ENCODE peak calls at places on chromosomes 7 and 10, in six cellular contexts. One of them, this sample, is unnamed.

GRCh38 chr10:58017719-58018367 is 249.9 kb downstream of the IPMK start:
- DNase-seq in colonic mucosa: no peak
- DNase-seq in dorsolateral prefrontal cortex: no peak
- DNase-seq in adrenal gland: peak
- DNase-seq in fibroblast of lung: peak
- DNase-seq in tibial nerve: no peak
- DNase-seq in this sample: peak

GRCh38 chr7:29921404-29922010 is 68.1 kb downstream of the SCRN1 start:
- DNase-seq in colonic mucosa: peak
- DNase-seq in dorsolateral prefrontal cortex: no peak
- DNase-seq in adrenal gland: peak
- DNase-seq in fibroblast of lung: peak
- DNase-seq in tibial nerve: peak
- DNase-seq in this sample: peak

GRCh38 chr7:137727413-137727812 is 119.4 kb downstream of the DGKI start:
- DNase-seq in colonic mucosa: no peak
- DNase-seq in dorsolateral prefrontal cortex: no peak
- DNase-seq in adrenal gland: no peak
- DNase-seq in fibroblast of lung: no peak
- DNase-seq in tibial nerve: no peak
- DNase-seq in this sample: no peak

GRCh38 chr7:105680505-105681187 is 99.4 kb upstream of the EFCAB10 start:
- DNase-seq in colonic mucosa: peak
- DNase-seq in dorsolateral prefrontal cortex: no peak
- DNase-seq in adrenal gland: no peak
- DNase-seq in fibroblast of lung: no peak
- DNase-seq in tibial nerve: peak
- DNase-seq in this sample: no peak

GRCh38 chr10:91713471-91714072 is 80.7 kb upstream of the PPP1R3C start:
- DNase-seq in colonic mucosa: no peak
- DNase-seq in dorsolateral prefrontal cortex: no peak
- DNase-seq in adrenal gland: no peak
- DNase-seq in fibroblast of lung: no peak
- DNase-seq in tibial nerve: no peak
- DNase-seq in this sample: no peak

GRCh38 chr10:30219977-30220751 is 128.9 kb downstream of the MTPAP start:
- DNase-seq in colonic mucosa: no peak
- DNase-seq in dorsolateral prefrontal cortex: no peak
- DNase-seq in adrenal gland: no peak
- DNase-seq in fibroblast of lung: peak
- DNase-seq in tibial nerve: peak
- DNase-seq in this sample: peak

GRCh38 chr10:60029441-60029840 is 123.1 kb upstream of the CCDC6 start:
- DNase-seq in colonic mucosa: no peak
- DNase-seq in dorsolateral prefrontal cortex: no peak
- DNase-seq in adrenal gland: no peak
- DNase-seq in fibroblast of lung: no peak
- DNase-seq in tibial nerve: no peak
- DNase-seq in this sample: no peak

GRCh38 chr7:106610996-106611886 is 49.7 kb downstream of the CCDC71L start:
- DNase-seq in colonic mucosa: no peak
- DNase-seq in dorsolateral prefrontal cortex: no peak
- DNase-seq in adrenal gland: no peak
- DNase-seq in fibroblast of lung: peak
- DNase-seq in tibial nerve: no peak
- DNase-seq in this sample: no peak

GRCh38 chr10:95441547-95441923 is 119.6 kb downstream of the SORBS1 start:
- DNase-seq in colonic mucosa: no peak
- DNase-seq in dorsolateral prefrontal cortex: no peak
- DNase-seq in adrenal gland: no peak
- DNase-seq in fibroblast of lung: no peak
- DNase-seq in tibial nerve: no peak
- DNase-seq in this sample: no peak

GRCh38 chr7:78768859-78769258 is 684.6 kb downstream of the MAGI2 start:
- DNase-seq in colonic mucosa: no peak
- DNase-seq in dorsolateral prefrontal cortex: peak
- DNase-seq in adrenal gland: no peak
- DNase-seq in fibroblast of lung: no peak
- DNase-seq in tibial nerve: no peak
- DNase-seq in this sample: no peak

GRCh38 chr7:157495594-157495993 is 158.8 kb downstream of the DNAJB6 start:
- DNase-seq in colonic mucosa: no peak
- DNase-seq in dorsolateral prefrontal cortex: no peak
- DNase-seq in adrenal gland: no peak
- DNase-seq in fibroblast of lung: no peak
- DNase-seq in tibial nerve: no peak
- DNase-seq in this sample: no peak

GRCh38 chr7:70042533-70042932 is 444.3 kb downstream of the AUTS2 start:
- DNase-seq in colonic mucosa: no peak
- DNase-seq in dorsolateral prefrontal cortex: no peak
- DNase-seq in adrenal gland: no peak
- DNase-seq in fibroblast of lung: peak
- DNase-seq in tibial nerve: no peak
- DNase-seq in this sample: no peak

GRCh38 chr10:87918254-87918859 is 54.9 kb downstream of the PTEN start:
- DNase-seq in colonic mucosa: no peak
- DNase-seq in dorsolateral prefrontal cortex: no peak
- DNase-seq in adrenal gland: no peak
- DNase-seq in fibroblast of lung: no peak
- DNase-seq in tibial nerve: no peak
- DNase-seq in this sample: no peak

GRCh38 chr10:77416327-77417135 is 221.1 kb downstream of the KCNMA1 start:
- DNase-seq in colonic mucosa: no peak
- DNase-seq in dorsolateral prefrontal cortex: no peak
- DNase-seq in adrenal gland: no peak
- DNase-seq in fibroblast of lung: peak
- DNase-seq in tibial nerve: no peak
- DNase-seq in this sample: peak

GRCh38 chr10:44051584-44052385 is 333.1 kb downstream of the CXCL12 start:
- DNase-seq in colonic mucosa: no peak
- DNase-seq in dorsolateral prefrontal cortex: no peak
- DNase-seq in adrenal gland: peak
- DNase-seq in fibroblast of lung: peak
- DNase-seq in tibial nerve: no peak
- DNase-seq in this sample: peak

GRCh38 chr10:76155961-76156360 is 724.5 kb downstream of the LRMDA start:
- DNase-seq in colonic mucosa: no peak
- DNase-seq in dorsolateral prefrontal cortex: no peak
- DNase-seq in adrenal gland: no peak
- DNase-seq in fibroblast of lung: no peak
- DNase-seq in tibial nerve: no peak
- DNase-seq in this sample: no peak

GRCh38 chr7:44048031-44048795 is 3.7 kb downstream of the DBNL start:
- DNase-seq in colonic mucosa: no peak
- DNase-seq in dorsolateral prefrontal cortex: no peak
- DNase-seq in adrenal gland: no peak
- DNase-seq in fibroblast of lung: no peak
- DNase-seq in tibial nerve: no peak
- DNase-seq in this sample: no peak

GRCh38 chr10:1903982-1904381 is 166.7 kb upstream of the ADARB2 start:
- DNase-seq in colonic mucosa: no peak
- DNase-seq in dorsolateral prefrontal cortex: no peak
- DNase-seq in adrenal gland: no peak
- DNase-seq in fibroblast of lung: no peak
- DNase-seq in tibial nerve: no peak
- DNase-seq in this sample: no peak

GRCh38 chr7:122518488-122518887 is 180.4 kb downstream of the RNF133 start:
- DNase-seq in colonic mucosa: no peak
- DNase-seq in dorsolateral prefrontal cortex: no peak
- DNase-seq in adrenal gland: no peak
- DNase-seq in fibroblast of lung: no peak
- DNase-seq in tibial nerve: no peak
- DNase-seq in this sample: no peak

GRCh38 chr7:29343379-29343778 is 148.8 kb downstream of the CHN2 start:
- DNase-seq in colonic mucosa: no peak
- DNase-seq in dorsolateral prefrontal cortex: no peak
- DNase-seq in adrenal gland: no peak
- DNase-seq in fibroblast of lung: no peak
- DNase-seq in tibial nerve: no peak
- DNase-seq in this sample: no peak

GRCh38 chr7:44705434-44705833 is 43.2 kb upstream of the ZMIZ2 start:
- DNase-seq in colonic mucosa: no peak
- DNase-seq in dorsolateral prefrontal cortex: no peak
- DNase-seq in adrenal gland: no peak
- DNase-seq in fibroblast of lung: no peak
- DNase-seq in tibial nerve: no peak
- DNase-seq in this sample: no peak

GRCh38 chr10:563827-564226 is 125.6 kb downstream of the DIP2C start:
- DNase-seq in colonic mucosa: no peak
- DNase-seq in dorsolateral prefrontal cortex: no peak
- DNase-seq in adrenal gland: no peak
- DNase-seq in fibroblast of lung: no peak
- DNase-seq in tibial nerve: no peak
- DNase-seq in this sample: no peak

GRCh38 chr7:26691886-26692285 is 172.5 kb downstream of the SKAP2 start:
- DNase-seq in colonic mucosa: no peak
- DNase-seq in dorsolateral prefrontal cortex: no peak
- DNase-seq in adrenal gland: no peak
- DNase-seq in fibroblast of lung: no peak
- DNase-seq in tibial nerve: no peak
- DNase-seq in this sample: no peak
- TF ChIP-seq CTCF in colonic mucosa: no peak
- TF ChIP-seq CTCF in dorsolateral prefrontal cortex: no peak
- TF ChIP-seq CTCF in adrenal gland: no peak
- TF ChIP-seq CTCF in fibroblast of lung: no peak
- TF ChIP-seq CTCF in tibial nerve: no peak
- TF ChIP-seq CTCF in this sample: no peak

DNA sequence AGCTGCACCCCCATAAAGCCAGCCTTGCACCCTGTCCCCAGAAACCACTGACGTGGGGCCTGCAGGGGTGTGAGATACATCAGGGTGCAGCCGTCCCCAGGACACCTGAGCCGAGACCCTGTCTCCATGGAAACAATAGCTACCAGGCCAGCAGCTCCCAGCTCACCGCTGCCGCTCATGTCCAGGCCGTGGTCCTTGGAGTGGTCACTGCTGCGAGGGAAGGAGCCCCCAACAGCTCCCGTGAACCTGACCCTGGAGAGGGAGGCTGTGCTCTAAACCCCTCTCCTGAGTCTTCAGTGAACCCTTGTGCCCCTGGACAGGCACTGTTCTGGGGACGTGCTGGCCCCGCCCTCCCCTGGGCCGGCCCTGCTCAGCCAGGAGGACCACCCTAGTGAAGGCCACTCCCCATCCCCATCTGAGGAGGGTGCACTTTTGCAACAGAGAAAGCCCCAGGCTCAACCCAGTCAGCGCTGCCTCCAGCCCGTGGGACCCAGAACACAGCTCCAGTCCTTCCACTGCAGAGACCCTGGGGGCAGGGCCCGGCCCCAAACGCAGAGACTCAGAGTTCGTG is 19.6 kb upstream of the INPP5A start:
- DNase-seq in colonic mucosa: no peak
- DNase-seq in dorsolateral prefrontal cortex: no peak
- DNase-seq in adrenal gland: peak
- DNase-seq in fibroblast of lung: no peak
- DNase-seq in tibial nerve: no peak
- DNase-seq in this sample: no peak
- H3K27ac ChIP-seq in colonic mucosa: peak
- H3K27ac ChIP-seq in dorsolateral prefrontal cortex: peak
- H3K27ac ChIP-seq in adrenal gland: peak
- H3K27ac ChIP-seq in fibroblast of lung: peak
- H3K27ac ChIP-seq in tibial nerve: peak
- H3K27ac ChIP-seq in this sample: peak

GRCh38 chr10:14195455-14195854 is 135.3 kb downstream of the FRMD4A start:
- DNase-seq in colonic mucosa: no peak
- DNase-seq in dorsolateral prefrontal cortex: no peak
- DNase-seq in adrenal gland: no peak
- DNase-seq in fibroblast of lung: no peak
- DNase-seq in tibial nerve: no peak
- DNase-seq in this sample: no peak

GRCh38 chr10:14205246-14205645 is 125.5 kb downstream of the FRMD4A start:
- DNase-seq in colonic mucosa: no peak
- DNase-seq in dorsolateral prefrontal cortex: no peak
- DNase-seq in adrenal gland: no peak
- DNase-seq in fibroblast of lung: no peak
- DNase-seq in tibial nerve: no peak
- DNase-seq in this sample: no peak

GRCh38 chr10:14196113-14196512 is 134.6 kb downstream of the FRMD4A start:
- DNase-seq in colonic mucosa: no peak
- DNase-seq in dorsolateral prefrontal cortex: no peak
- DNase-seq in adrenal gland: no peak
- DNase-seq in fibroblast of lung: no peak
- DNase-seq in tibial nerve: no peak
- DNase-seq in this sample: no peak

DNA sequence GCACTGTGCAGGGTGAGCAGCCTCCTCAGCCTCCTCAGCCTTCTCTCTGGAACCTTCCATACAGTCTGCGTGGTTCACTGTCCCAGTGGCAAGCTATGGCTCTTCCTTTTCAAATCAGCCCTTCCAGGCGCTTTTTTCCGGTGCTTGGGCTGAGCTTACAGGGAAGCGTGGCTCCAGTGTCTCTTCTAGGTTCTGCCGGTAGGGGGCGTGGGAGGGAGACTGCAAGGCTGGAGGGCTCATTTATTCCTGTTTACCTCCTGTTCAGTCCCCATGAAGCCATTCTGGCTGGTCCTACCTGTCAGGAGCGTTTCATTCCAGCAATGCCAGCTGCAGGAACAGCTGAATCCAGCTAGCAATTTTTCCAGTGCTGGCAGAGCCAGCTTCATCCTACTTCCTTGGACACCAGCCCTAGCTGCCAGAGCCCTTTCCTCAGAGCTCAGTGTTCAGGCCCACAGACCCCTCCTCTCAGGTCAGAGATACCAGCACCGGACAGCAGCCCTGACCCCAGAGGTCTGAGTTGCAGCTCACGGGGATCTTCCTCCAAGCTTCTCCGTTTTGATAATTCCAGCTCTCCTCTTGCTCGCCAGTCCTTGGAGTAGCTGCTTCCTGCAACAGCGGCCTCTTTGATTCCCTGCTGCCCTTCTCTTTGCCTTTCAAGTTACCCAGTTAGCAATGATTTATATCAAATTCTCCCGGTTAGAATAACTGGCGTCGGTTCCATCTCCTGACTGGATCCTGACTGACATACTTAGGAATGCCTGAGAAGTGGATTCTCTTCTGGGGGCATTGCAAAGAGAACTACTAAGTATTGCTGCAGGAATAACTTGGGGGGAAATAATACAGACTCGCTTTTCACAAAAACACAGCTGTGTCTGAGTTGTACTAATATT is 129.8 kb downstream of the FRMD4A start:
- DNase-seq in colonic mucosa: peak
- DNase-seq in dorsolateral prefrontal cortex: no peak
- DNase-seq in adrenal gland: peak
- DNase-seq in fibroblast of lung: peak
- DNase-seq in tibial nerve: no peak
- DNase-seq in this sample: no peak
- TF ChIP-seq CTCF in colonic mucosa: no peak
- TF ChIP-seq CTCF in dorsolateral prefrontal cortex: no peak
- TF ChIP-seq CTCF in adrenal gland: no peak
- TF ChIP-seq CTCF in fibroblast of lung: peak
- TF ChIP-seq CTCF in tibial nerve: no peak
- TF ChIP-seq CTCF in this sample: no peak

DNA sequence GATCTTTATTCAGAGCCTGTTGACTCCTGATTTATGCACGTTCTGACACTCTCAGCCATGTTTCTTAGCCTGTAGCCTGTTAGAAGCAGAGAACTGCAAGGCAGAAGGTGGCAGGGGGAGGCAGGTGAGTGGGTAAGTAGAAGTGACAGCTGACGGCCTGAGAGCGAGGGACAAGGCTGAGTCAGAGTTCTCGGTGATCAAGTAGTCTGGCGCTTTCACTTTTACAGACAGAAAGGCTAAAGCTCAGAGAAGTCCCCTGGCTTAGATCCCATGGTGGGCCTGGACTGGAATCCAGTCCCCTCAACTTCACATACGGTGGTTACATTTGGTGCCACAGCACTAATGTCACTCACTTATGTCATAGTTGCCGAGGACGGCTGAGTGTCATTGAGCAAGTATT is 139.0 kb downstream of the TACC2 start:
- DNase-seq in colonic mucosa: no peak
- DNase-seq in dorsolateral prefrontal cortex: no peak
- DNase-seq in adrenal gland: peak
- DNase-seq in fibroblast of lung: peak
- DNase-seq in tibial nerve: no peak
- DNase-seq in this sample: no peak
- H3K27ac ChIP-seq in colonic mucosa: peak
- H3K27ac ChIP-seq in dorsolateral prefrontal cortex: no peak
- H3K27ac ChIP-seq in adrenal gland: peak
- H3K27ac ChIP-seq in fibroblast of lung: peak
- H3K27ac ChIP-seq in tibial nerve: peak
- H3K27ac ChIP-seq in this sample: peak